ENCODE peak calls at places on chromosomes 4 and X, in nine cellular contexts. R is naive thymus-derived CD8-positive, alpha-beta T cell; G is activated naive CD4-positive, alpha-beta T cell treated with Interleukin-2 at 50 U/mL for 16 hours; N is AG04450; X is NCI-H1417; D is nephron progenitor cell; S is NCI-H2029 treated with DMSO at 0.1 percent for 48 hours; O is NCI-H748 treated with DMSO at 0.1 percent for 48 hours; P is stimulated activated CD4-positive, alpha-beta T cell treated with anti-CD3 and anti-CD28 coated beads, Interleukin-4, amount 100 ng/mL, for 1 hour. Z is an unnamed sample.

GRCh38 chr4:6563935-6564645 is 10.9 kb upstream of the MAN2B2 start:
- DNase-seq in R (no peak), G (no peak), N (no peak), X (no peak), D (no peak), S (no peak), O (no peak), P (no peak), Z (no peak)

GRCh38 chr4:38013461-38014366 is 53.5 kb downstream of the PTTG2 start:
- DNase-seq in R (no peak), G (no peak), N (no peak), X (peak), D (no peak), S (no peak), O (no peak), P (no peak), Z (no peak)

GRCh38 chrX:39063702-39064101 is 262.4 kb downstream of the MID1IP1 start:
- DNase-seq in R (no peak), G (no peak), N (no peak), X (no peak), D (no peak), S (no peak), O (no peak), P (no peak), Z (no peak)

GRCh38 chrX:387729-388128 is 1.0 kb upstream of the PPP2R3B start:
- DNase-seq in R (no peak), G (no peak), N (no peak), X (no peak), D (no peak), S (no peak), O (no peak), P (no peak), Z (no peak)

GRCh38 chrX:138711399-138712347 is at the start of gene FGF13:
- DNase-seq in R (no peak), G (no peak), N (no peak), X (peak), D (peak), S (no peak), O (peak), P (no peak), Z (no peak)

GRCh38 chrX:71603618-71604017 is 14.7 kb downstream of the CXCR3 start:
- DNase-seq in R (no peak), G (no peak), N (no peak), X (no peak), D (no peak), S (no peak), O (no peak), P (no peak), Z (no peak)

GRCh38 chrX:53918697-53919096 is 125.6 kb downstream of the PHF8 start:
- DNase-seq in R (no peak), G (no peak), N (no peak), X (no peak), D (no peak), S (no peak), O (no peak), P (no peak), Z (no peak)

GRCh38 chrX:13463608-13464007 is 105.8 kb upstream of the EGFL6 start:
- DNase-seq in R (no peak), G (no peak), N (peak), X (peak), D (peak), S (peak), O (peak), P (no peak), Z (no peak)

GRCh38 chr4:8297691-8298485 is 28.3 kb downstream of the HTRA3 start:
- DNase-seq in R (no peak), G (no peak), N (no peak), X (no peak), D (no peak), S (no peak), O (no peak), P (no peak), Z (no peak)

GRCh38 chr4:1520145-1520661 is 114.0 kb upstream of the NKX1-1 start:
- DNase-seq in R (no peak), G (no peak), N (no peak), X (no peak), D (peak), S (no peak), O (no peak), P (no peak), Z (no peak)

GRCh38 chrX:68433981-68434299 is 645 bp upstream of the OPHN1 start:
- DNase-seq in R (no peak), G (no peak), N (no peak), X (no peak), D (no peak), S (no peak), O (no peak), P (no peak), Z (no peak)

GRCh38 chrX:136143714-136144113 is 3.6 kb upstream of the FHL1 start:
- DNase-seq in R (no peak), G (no peak), N (no peak), X (no peak), D (no peak), S (no peak), O (no peak), P (no peak), Z (no peak)

GRCh38 chr4:8547108-8547911 is 32.9 kb upstream of the GPR78 start:
- DNase-seq in R (no peak), G (no peak), N (no peak), X (peak), D (no peak), S (no peak), O (no peak), P (no peak), Z (no peak)

GRCh38 chr4:107379054-107379869 is 340.8 kb downstream of the PAPSS1 start:
- DNase-seq in R (no peak), G (no peak), N (no peak), X (peak), D (no peak), S (no peak), O (no peak), P (no peak), Z (no peak)

GRCh38 chr4:7156273-7157139 is 35.8 kb upstream of the SORCS2 start:
- DNase-seq in R (no peak), G (no peak), N (no peak), X (no peak), D (peak), S (no peak), O (no peak), P (no peak), Z (no peak)

GRCh38 chr4:92270908-92271307 is 32.9 kb upstream of the GRID2 start:
- DNase-seq in R (no peak), G (no peak), N (no peak), X (no peak), D (no peak), S (no peak), O (peak), P (no peak), Z (no peak)

GRCh38 chr4:145154573-145154972 is 25.8 kb downstream of the OTUD4 start:
- DNase-seq in R (no peak), G (no peak), N (no peak), X (peak), D (peak), S (no peak), O (no peak), P (no peak), Z (no peak)

GRCh38 chr4:123785515-123785914 is 388.9 kb downstream of the SPRY1 start:
- DNase-seq in R (no peak), G (no peak), N (peak), X (no peak), D (no peak), S (no peak), O (no peak), P (no peak), Z (no peak)

GRCh38 chr4:78610546-78611214 is 59.1 kb downstream of the ANXA3 start:
- DNase-seq in R (no peak), G (no peak), N (no peak), X (peak), D (no peak), S (no peak), O (no peak), P (no peak), Z (no peak)

GRCh38 chr4:39609454-39609911 is 29.2 kb downstream of the SMIM14 start:
- DNase-seq in R (no peak), G (no peak), N (no peak), X (no peak), D (no peak), S (no peak), O (no peak), P (no peak), Z (no peak)

GRCh38 chr4:172750910-172751309 is 417.7 kb upstream of the GALNT7 start:
- DNase-seq in R (no peak), G (no peak), N (no peak), X (no peak), D (no peak), S (no peak), O (no peak), P (no peak), Z (no peak)

GRCh38 chr4:138164218-138164617 is 77.9 kb downstream of the SLC7A11 start:
- DNase-seq in R (no peak), G (no peak), N (no peak), X (no peak), D (no peak), S (no peak), O (no peak), P (no peak), Z (no peak)